ENCODE peak calls at places on chromosomes 2 and 18, in seven cellular contexts. E is OCI-LY7, K is gastrocnemius medialis, T is stomach, F is fibroblast of lung, Q is psoas muscle, X is heart right ventricle. D is an unnamed sample.

GRCh38 chr18:3525870-3526420 is 76.0 kb downstream of the TGIF1 start:
- DNase-seq in E (no peak), K (no peak), T (no peak), F (no peak), Q (no peak), X (no peak), D (no peak)

GRCh38 chr2:218023636-218024035 is 20.8 kb upstream of the TNS1 start:
- DNase-seq in E (no peak), K (no peak), T (no peak), F (no peak), Q (no peak), X (no peak), D (no peak)

GRCh38 chr2:223247136-223247535 is 195.1 kb downstream of the KCNE4 start:
- DNase-seq in E (peak), K (no peak), T (no peak), F (peak), Q (no peak), X (no peak), D (peak)

GRCh38 chr2:35548171-35548570 is 807.4 kb upstream of the CRIM1 start:
- DNase-seq in E (no peak), K (no peak), T (no peak), F (peak), Q (no peak), X (no peak), D (peak)

GRCh38 chr2:223901311-223901710 is 43.8 kb downstream of the WDFY1 start:
- DNase-seq in E (no peak), K (no peak), T (no peak), F (no peak), Q (no peak), X (no peak), D (no peak)

GRCh38 chr18:51643483-51643882 is 446.0 kb upstream of the MEX3C start:
- DNase-seq in E (no peak), K (no peak), T (no peak), F (no peak), Q (no peak), X (no peak), D (no peak)

GRCh38 chr18:59180150-59180845 is 39.7 kb upstream of the GRP start:
- DNase-seq in E (no peak), K (no peak), T (no peak), F (peak), Q (no peak), X (no peak), D (peak)

GRCh38 chr2:227545990-227546389 is 52.7 kb upstream of the SCYGR2 start:
- DNase-seq in E (peak), K (no peak), T (no peak), F (no peak), Q (no peak), X (no peak), D (peak)

GRCh38 chr2:46097714-46098480 is 199.3 kb upstream of the EPAS1 start:
- DNase-seq in E (no peak), K (peak), T (peak), F (peak), Q (no peak), X (peak), D (peak)

GRCh38 chr18:31563778-31564177 is 27.9 kb upstream of the TTR start:
- DNase-seq in E (no peak), K (no peak), T (no peak), F (no peak), Q (no peak), X (no peak), D (peak)

GRCh38 chr2:105068875-105069274 is 31.0 kb downstream of the MRPS9 start:
- DNase-seq in E (no peak), K (no peak), T (no peak), F (no peak), Q (no peak), X (no peak), D (no peak)

GRCh38 chr18:58714259-58714658 is 43.0 kb downstream of the MALT1 start:
- DNase-seq in E (peak), K (no peak), T (no peak), F (no peak), Q (no peak), X (no peak), D (no peak)

GRCh38 chr2:43759195-43759594 is 14.6 kb upstream of the DYNC2LI1 start:
- DNase-seq in E (no peak), K (no peak), T (no peak), F (peak), Q (no peak), X (no peak), D (peak)

GRCh38 chr2:100119235-100119634 is 23.2 kb downstream of the AFF3 start:
- DNase-seq in E (no peak), K (no peak), T (no peak), F (no peak), Q (no peak), X (no peak), D (no peak)

GRCh38 chr2:88450925-88451575 is 1.4 kb downstream of the FOXI3 start:
- DNase-seq in E (no peak), K (no peak), T (no peak), F (no peak), Q (no peak), X (no peak), D (no peak)

DNA sequence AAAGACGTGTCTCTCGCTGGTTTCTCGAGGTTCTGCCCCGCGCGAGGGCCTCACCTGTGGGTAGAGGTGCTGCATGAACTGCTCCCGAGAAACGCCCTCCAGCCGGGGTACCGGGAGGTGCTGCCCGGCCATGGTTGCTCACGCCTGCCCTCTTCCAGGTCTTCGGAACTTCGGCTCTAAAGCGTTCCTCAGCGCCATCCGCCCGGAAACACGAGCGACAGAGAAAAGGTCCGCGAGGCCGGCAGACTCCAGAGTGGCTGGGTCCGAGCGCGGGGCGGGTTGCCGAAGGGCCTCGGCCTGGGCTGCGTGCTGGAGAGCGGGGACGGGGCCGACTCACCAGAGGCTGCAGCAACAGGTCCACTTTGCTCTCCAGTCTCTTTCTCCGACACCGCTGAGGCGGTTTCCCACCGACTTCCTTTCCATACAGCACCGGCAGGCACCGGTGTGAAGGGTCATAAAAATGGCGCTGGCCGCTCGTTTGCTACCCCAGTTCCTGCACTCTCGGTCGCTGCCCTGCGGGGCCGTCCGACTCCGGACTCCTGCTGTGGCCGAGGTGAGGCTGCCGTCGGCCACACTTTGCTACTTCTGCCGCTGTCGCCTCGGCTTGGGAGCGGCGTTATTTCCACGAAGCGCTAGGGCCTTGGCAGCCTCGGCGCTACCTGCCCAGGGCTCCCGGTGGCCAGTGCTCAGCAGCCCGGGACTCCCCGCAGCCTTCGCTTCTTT is at the start of the genes MAIP1 and TYW5:
- DNase-seq in E (peak), K (peak), T (peak), F (peak), Q (peak), X (peak), D (peak)
- TF ChIP-seq CTCF in E (peak), K (peak), T (no peak), F (peak), Q (peak), X (peak), D (no peak)

DNA sequence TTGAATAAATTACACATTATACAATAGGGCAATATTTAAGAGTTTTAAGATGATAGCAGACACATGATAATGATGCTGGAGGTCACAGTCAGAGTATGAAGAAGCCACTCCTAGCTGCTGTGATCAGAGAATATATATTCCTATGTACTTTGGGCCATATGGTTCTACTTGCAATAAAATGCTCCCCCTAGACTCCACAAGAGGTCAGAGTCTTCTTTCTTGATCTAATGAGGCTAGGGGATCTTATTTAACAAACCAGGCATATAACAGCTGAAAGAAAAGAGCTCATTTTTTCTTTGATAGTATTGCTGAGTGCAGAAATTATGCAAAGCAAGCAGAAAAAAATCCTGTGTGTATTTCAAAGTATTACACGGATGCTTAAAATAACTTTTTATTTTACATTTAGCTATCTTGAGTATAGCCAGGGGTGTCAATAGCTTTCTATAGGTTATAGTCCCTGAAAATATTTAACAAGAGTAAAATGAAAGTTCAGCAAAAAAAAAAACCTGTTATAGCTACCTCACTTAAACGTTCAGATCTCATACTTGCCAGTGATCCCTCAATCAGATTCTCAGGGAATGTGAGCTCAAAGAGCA is 748.7 kb upstream of the CHAC2 start:
- DNase-seq in E (no peak), K (no peak), T (no peak), F (peak), Q (no peak), X (no peak), D (peak)
- TF ChIP-seq CTCF in E (peak), K (no peak), T (no peak), F (peak), Q (no peak), X (peak), D (peak)

GRCh38 chr2:226452768-226453167 is 346.9 kb downstream of the IRS1 start:
- DNase-seq in E (no peak), K (no peak), T (no peak), F (no peak), Q (no peak), X (no peak), D (no peak)
- TF ChIP-seq CTCF in E (no peak), K (no peak), T (no peak), F (no peak), Q (no peak), X (no peak), D (no peak)

GRCh38 chr2:199019898-199020507 is 437.7 kb downstream of the SATB2 start:
- DNase-seq in E (peak), K (no peak), T (no peak), F (peak), Q (no peak), X (no peak), D (peak)
- TF ChIP-seq CTCF in E (peak), K (no peak), T (no peak), F (peak), Q (peak), X (peak), D (peak)

GRCh38 chr2:209323738-209324137 is 100.1 kb upstream of the MAP2 start:
- DNase-seq in E (no peak), K (no peak), T (no peak), F (no peak), Q (no peak), X (no peak), D (no peak)

GRCh38 chr2:209321581-209321980 is 102.3 kb upstream of the MAP2 start:
- DNase-seq in E (no peak), K (no peak), T (no peak), F (no peak), Q (no peak), X (no peak), D (no peak)

GRCh38 chr2:209321076-209321475 is 102.8 kb upstream of the MAP2 start:
- DNase-seq in E (no peak), K (no peak), T (no peak), F (peak), Q (no peak), X (no peak), D (no peak)

GRCh38 chr2:209322905-209323517 is 100.8 kb upstream of the MAP2 start:
- DNase-seq in E (no peak), K (no peak), T (no peak), F (no peak), Q (no peak), X (no peak), D (no peak)

GRCh38 chr2:209322041-209322440 is 101.8 kb upstream of the MAP2 start:
- DNase-seq in E (no peak), K (no peak), T (no peak), F (no peak), Q (no peak), X (no peak), D (no peak)
- TF ChIP-seq CTCF in E (peak), K (no peak), T (no peak), F (no peak), Q (no peak), X (peak), D (no peak)

GRCh38 chr2:201250741-201251140 is 9.6 kb upstream of the CASP8 start:
- DNase-seq in E (no peak), K (no peak), T (no peak), F (no peak), Q (no peak), X (no peak), D (no peak)

GRCh38 chr2:201248288-201248844 is 12.0 kb upstream of the CASP8 start:
- DNase-seq in E (no peak), K (no peak), T (no peak), F (no peak), Q (no peak), X (no peak), D (no peak)

GRCh38 chr2:201242562-201243277 is 17.6 kb upstream of the CASP8 start:
- DNase-seq in E (no peak), K (no peak), T (no peak), F (no peak), Q (no peak), X (no peak), D (no peak)

GRCh38 chr2:201246280-201246679 is 14.1 kb upstream of the CASP8 start:
- DNase-seq in E (no peak), K (no peak), T (no peak), F (no peak), Q (no peak), X (no peak), D (no peak)

GRCh38 chr2:201244829-201245228 is 15.5 kb upstream of the CASP8 start:
- DNase-seq in E (no peak), K (no peak), T (no peak), F (no peak), Q (no peak), X (no peak), D (no peak)
- TF ChIP-seq CTCF in E (peak), K (no peak), T (no peak), F (no peak), Q (no peak), X (no peak), D (no peak)

GRCh38 chr2:144448389-144449027 is 71.4 kb downstream of the ZEB2 start:
- DNase-seq in E (no peak), K (no peak), T (no peak), F (no peak), Q (no peak), X (no peak), D (no peak)

GRCh38 chr2:144446136-144446535 is 73.8 kb downstream of the ZEB2 start:
- DNase-seq in E (no peak), K (no peak), T (no peak), F (no peak), Q (no peak), X (no peak), D (no peak)

GRCh38 chr2:144447535-144447934 is 72.4 kb downstream of the ZEB2 start:
- DNase-seq in E (no peak), K (no peak), T (no peak), F (no peak), Q (no peak), X (no peak), D (no peak)

GRCh38 chr2:144451443-144451842 is 68.5 kb downstream of the ZEB2 start:
- DNase-seq in E (no peak), K (no peak), T (no peak), F (no peak), Q (no peak), X (no peak), D (no peak)

GRCh38 chr2:144449028-144449406 is 70.9 kb downstream of the ZEB2 start:
- DNase-seq in E (peak), K (peak), T (no peak), F (no peak), Q (no peak), X (no peak), D (no peak)
- TF ChIP-seq CTCF in E (peak), K (no peak), T (peak), F (peak), Q (peak), X (peak), D (no peak)

D was measured in MCF 10A.